ENCODE peak calls at places on chromosomes 2 and 18, in six cellular contexts. D, V, Z, F, P and W are unnamed samples.
A peak's percentile ranks its signal among the peaks of the same experiment; 100 is the strongest.

GRCh38 chr2:231648579-231649174 is 56.0 kb downstream of the TEX44 start:
- DNase-seq in D (peak; percentile 29), V (peak; percentile 79), Z (no peak), F (peak; percentile 52), P (peak; percentile 84), W (peak; percentile 81)

GRCh38 chr2:162333968-162334367 is 10.0 kb upstream of the GCA start:
- DNase-seq in D (peak; percentile 9), V (no peak), Z (peak; percentile 67), F (peak; percentile 52), P (peak; percentile 67), W (peak; percentile 52)

GRCh38 chr2:128446866-128447537 is 128.3 kb upstream of the HS6ST1 start:
- DNase-seq in D (no peak), V (no peak), Z (no peak), F (no peak), P (peak; percentile 34), W (no peak)

GRCh38 chr2:25409468-25409867 is 67.7 kb upstream of the DNMT3A start:
- DNase-seq in D (no peak), V (no peak), Z (no peak), F (no peak), P (no peak), W (no peak)

GRCh38 chr2:529425-529824 is 147.8 kb downstream of the TMEM18 start:
- DNase-seq in D (peak; percentile 73), V (no peak), Z (peak; percentile 56), F (peak; percentile 33), P (no peak), W (peak; percentile 22)

GRCh38 chr18:77811510-77811909 is 561.9 kb downstream of the GALR1 start:
- DNase-seq in D (peak; percentile 95), V (no peak), Z (no peak), F (peak; percentile 16), P (no peak), W (no peak)

GRCh38 chr18:14189858-14190257 is 57.6 kb upstream of the ZNF519 start:
- DNase-seq in D (no peak), V (no peak), Z (no peak), F (peak; percentile 70), P (no peak), W (peak; percentile 47)

GRCh38 chr2:33570681-33571080 is 28.4 kb downstream of the FAM98A start:
- DNase-seq in D (no peak), V (no peak), Z (no peak), F (no peak), P (no peak), W (no peak)

GRCh38 chr18:37668971-37669747 is 103.6 kb upstream of the CELF4 start:
- DNase-seq in D (peak; percentile 84), V (no peak), Z (peak; percentile 26), F (no peak), P (no peak), W (no peak)

GRCh38 chr18:21183670-21184069 is 58.4 kb upstream of the GREB1L start:
- DNase-seq in D (no peak), V (no peak), Z (no peak), F (no peak), P (no peak), W (no peak)

GRCh38 chr2:37984589-37984988 is 59.5 kb downstream of the RMDN2 start:
- DNase-seq in D (no peak), V (no peak), Z (no peak), F (peak; percentile 60), P (no peak), W (no peak)

GRCh38 chr2:223041527-223042109 is 10.4 kb upstream of the KCNE4 start:
- DNase-seq in D (peak; percentile 6), V (no peak), Z (no peak), F (peak; percentile 98), P (no peak), W (no peak)

GRCh38 chr18:23835076-23835475 is 145.8 kb downstream of the LAMA3 start:
- DNase-seq in D (no peak), V (no peak), Z (no peak), F (peak; percentile 35), P (no peak), W (no peak)

GRCh38 chr2:29114841-29115609 is at the start of gene CLIP4:
- DNase-seq in D (peak; percentile 22), V (peak; percentile 75), Z (peak; percentile 64), F (peak; percentile 51), P (peak; percentile 92), W (peak; percentile 78)

GRCh38 chr2:73176205-73176880 is 26.0 kb upstream of the NOTO start:
- DNase-seq in D (no peak), V (peak; percentile 20), Z (no peak), F (no peak), P (no peak), W (peak; percentile 59)

GRCh38 chr18:23451491-23451890 is 1.6 kb upstream of the RIOK3 start:
- DNase-seq in D (no peak), V (no peak), Z (no peak), F (no peak), P (no peak), W (no peak)

GRCh38 chr2:75465317-75465998 is 95.3 kb downstream of the EVA1A start:
- DNase-seq in D (peak; percentile 27), V (no peak), Z (no peak), F (peak; percentile 41), P (no peak), W (peak; percentile 3)

GRCh38 chr18:56641714-56642331 is 3.4 kb upstream of the TXNL1 start:
- DNase-seq in D (no peak), V (no peak), Z (no peak), F (peak; percentile 81), P (no peak), W (no peak)

GRCh38 chr2:124978597-124978996 is 953.5 kb downstream of the CNTNAP5 start:
- DNase-seq in D (no peak), V (no peak), Z (no peak), F (no peak), P (no peak), W (no peak)

GRCh38 chr2:195710407-195710806 is 53.4 kb downstream of the SLC39A10 start:
- DNase-seq in D (no peak), V (no peak), Z (no peak), F (peak; percentile 61), P (no peak), W (no peak)

GRCh38 chr2:32418777-32419176 is 62.0 kb downstream of the BIRC6 start:
- DNase-seq in D (no peak), V (no peak), Z (no peak), F (peak; percentile 56), P (no peak), W (no peak)

GRCh38 chr2:70767699-70768584 is at the start of gene ADD2:
- DNase-seq in D (peak; percentile 72), V (peak; percentile 63), Z (peak; percentile 34), F (peak; percentile 3), P (peak; percentile 71), W (peak; percentile 79)

GRCh38 chr18:74861154-74861553 is 263.5 kb downstream of the ZNF407 start:
- DNase-seq in D (no peak), V (no peak), Z (no peak), F (peak; percentile 11), P (no peak), W (no peak)

GRCh38 chr2:1605102-1605501 is 139.2 kb downstream of the PXDN start:
- DNase-seq in D (peak; percentile 8), V (no peak), Z (no peak), F (peak; percentile 80), P (peak; percentile 56), W (no peak)

GRCh38 chr2:237873382-237873781 is 14.0 kb downstream of the RAMP1 start:
- DNase-seq in D (no peak), V (no peak), Z (no peak), F (no peak), P (peak; percentile 59), W (peak; percentile 42)

GRCh38 chr18:58400337-58400885 is 228.5 kb downstream of the ALPK2 start:
- DNase-seq in D (no peak), V (no peak), Z (no peak), F (peak; percentile 19), P (peak; percentile 68), W (no peak)

GRCh38 chr2:96145028-96145939 is at the start of gene DUSP2:
- DNase-seq in D (peak; percentile 31), V (peak; percentile 93), Z (peak; percentile 44), F (peak; percentile 48), P (peak; percentile 96), W (peak; percentile 96)

GRCh38 chr2:72367530-72368225 is 220.0 kb upstream of the CYP26B1 start:
- DNase-seq in D (no peak), V (no peak), Z (peak; percentile 34), F (peak; percentile 98), P (no peak), W (no peak)

GRCh38 chr18:67731853-67732252 is 215.3 kb upstream of the DSEL start:
- DNase-seq in D (no peak), V (no peak), Z (no peak), F (peak; percentile 69), P (no peak), W (no peak)

GRCh38 chr2:67839242-67839641 is 223.6 kb downstream of the C1D start:
- DNase-seq in D (no peak), V (no peak), Z (no peak), F (peak; percentile 54), P (no peak), W (no peak)

GRCh38 chr18:7117390-7118355 is at the start of gene LAMA1:
- DNase-seq in D (no peak), V (no peak), Z (no peak), F (peak; percentile 32), P (no peak), W (peak; percentile 2)

GRCh38 chr18:2846241-2846637 is 567 bp upstream of the EMILIN2 start:
- DNase-seq in D (no peak), V (no peak), Z (no peak), F (peak; percentile 24), P (no peak), W (peak; percentile 42)

GRCh38 chr18:9827856-9828793 is 57.6 kb upstream of the TXNDC2 start:
- DNase-seq in D (no peak), V (no peak), Z (peak; percentile 77), F (peak; percentile 99), P (no peak), W (peak; percentile 28)